ENCODE peak calls at places on chromosomes 2 and 18, in ten cellular contexts. One of them, this sample, is unnamed.

GRCh38 chr2:151827564-151828142 is 568 bp downstream of the ARL5A start:
- DNase-seq in stimulated activated CD4-positive, alpha-beta T cell treated with anti-CD3 and anti-CD28 coated beads, Interleukin-4, amount 100 ng/mL, for 24 hours: peak; percentile 27
- DNase-seq in activated CD4-positive, alpha-beta T cell treated with anti-CD3 and anti-CD28 coated beads, Interleukin-2, amount 50 U/mL, for 1 hour: no peak
- DNase-seq in Peyer's patch: peak; percentile 55
- DNase-seq in SK-N-SH: peak; percentile 36
- DNase-seq in mucosa of descending colon: peak; percentile 47
- DNase-seq in GM04504: no peak
- DNase-seq in stimulated activated CD8-positive, alpha-beta memory T cell treated with anti-CD3 and anti-CD28 coated beads, Interleukin-15, amount 100 ng/mL, for 48 hours: no peak
- DNase-seq in CD4-positive, alpha-beta T cell: peak; percentile 3
- DNase-seq in GM23248: peak; percentile 56
- DNase-seq in this sample: no peak

GRCh38 chr2:110114801-110115200 is 821 bp downstream of the MALL start:
- DNase-seq in stimulated activated CD8-positive, alpha-beta memory T cell treated with anti-CD3 and anti-CD28 coated beads, Interleukin-15, amount 100 ng/mL, for 48 hours: no peak
- DNase-seq in activated CD4-positive, alpha-beta T cell treated with anti-CD3 and anti-CD28 coated beads, Interleukin-2, amount 50 U/mL, for 1 hour: no peak
- DNase-seq in GM23248: peak; percentile 12
- DNase-seq in SK-N-SH: no peak
- DNase-seq in Peyer's patch: peak; percentile 62
- DNase-seq in stimulated activated CD4-positive, alpha-beta T cell treated with anti-CD3 and anti-CD28 coated beads, Interleukin-4, amount 100 ng/mL, for 24 hours: no peak
- DNase-seq in CD4-positive, alpha-beta T cell: no peak
- DNase-seq in mucosa of descending colon: peak; percentile 59
- DNase-seq in GM04504: no peak
- DNase-seq in this sample: no peak

GRCh38 chr18:13380671-13381070 is 162.1 kb downstream of the LDLRAD4 start:
- DNase-seq in SK-N-SH: no peak
- DNase-seq in activated CD4-positive, alpha-beta T cell treated with anti-CD3 and anti-CD28 coated beads, Interleukin-2, amount 50 U/mL, for 1 hour: no peak
- DNase-seq in mucosa of descending colon: no peak
- DNase-seq in GM23248: no peak
- DNase-seq in stimulated activated CD4-positive, alpha-beta T cell treated with anti-CD3 and anti-CD28 coated beads, Interleukin-4, amount 100 ng/mL, for 24 hours: no peak
- DNase-seq in GM04504: no peak
- DNase-seq in CD4-positive, alpha-beta T cell: no peak
- DNase-seq in Peyer's patch: no peak
- DNase-seq in stimulated activated CD8-positive, alpha-beta memory T cell treated with anti-CD3 and anti-CD28 coated beads, Interleukin-15, amount 100 ng/mL, for 48 hours: no peak
- DNase-seq in this sample: no peak

GRCh38 chr2:56013475-56013874 is 89.9 kb upstream of the EFEMP1 start:
- DNase-seq in SK-N-SH: no peak
- DNase-seq in GM23248: no peak
- DNase-seq in mucosa of descending colon: no peak
- DNase-seq in activated CD4-positive, alpha-beta T cell treated with anti-CD3 and anti-CD28 coated beads, Interleukin-2, amount 50 U/mL, for 1 hour: no peak
- DNase-seq in stimulated activated CD4-positive, alpha-beta T cell treated with anti-CD3 and anti-CD28 coated beads, Interleukin-4, amount 100 ng/mL, for 24 hours: no peak
- DNase-seq in GM04504: no peak
- DNase-seq in CD4-positive, alpha-beta T cell: no peak
- DNase-seq in Peyer's patch: no peak
- DNase-seq in stimulated activated CD8-positive, alpha-beta memory T cell treated with anti-CD3 and anti-CD28 coated beads, Interleukin-15, amount 100 ng/mL, for 48 hours: no peak
- DNase-seq in this sample: no peak

GRCh38 chr18:76621184-76621583 is 126.1 kb upstream of the ZNF516 start:
- DNase-seq in SK-N-SH: no peak
- DNase-seq in activated CD4-positive, alpha-beta T cell treated with anti-CD3 and anti-CD28 coated beads, Interleukin-2, amount 50 U/mL, for 1 hour: no peak
- DNase-seq in Peyer's patch: no peak
- DNase-seq in GM23248: peak; percentile 66
- DNase-seq in stimulated activated CD8-positive, alpha-beta memory T cell treated with anti-CD3 and anti-CD28 coated beads, Interleukin-15, amount 100 ng/mL, for 48 hours: no peak
- DNase-seq in GM04504: no peak
- DNase-seq in CD4-positive, alpha-beta T cell: no peak
- DNase-seq in stimulated activated CD4-positive, alpha-beta T cell treated with anti-CD3 and anti-CD28 coated beads, Interleukin-4, amount 100 ng/mL, for 24 hours: no peak
- DNase-seq in mucosa of descending colon: no peak
- DNase-seq in this sample: no peak

GRCh38 chr2:54787760-54788366 is 64.4 kb downstream of the EML6 start:
- DNase-seq in activated CD4-positive, alpha-beta T cell treated with anti-CD3 and anti-CD28 coated beads, Interleukin-2, amount 50 U/mL, for 1 hour: no peak
- DNase-seq in mucosa of descending colon: no peak
- DNase-seq in Peyer's patch: no peak
- DNase-seq in stimulated activated CD8-positive, alpha-beta memory T cell treated with anti-CD3 and anti-CD28 coated beads, Interleukin-15, amount 100 ng/mL, for 48 hours: no peak
- DNase-seq in GM04504: no peak
- DNase-seq in CD4-positive, alpha-beta T cell: no peak
- DNase-seq in GM23248: no peak
- DNase-seq in stimulated activated CD4-positive, alpha-beta T cell treated with anti-CD3 and anti-CD28 coated beads, Interleukin-4, amount 100 ng/mL, for 24 hours: no peak
- DNase-seq in SK-N-SH: no peak
- DNase-seq in this sample: peak; percentile 15

GRCh38 chr18:8912348-8913057 is 190.0 kb upstream of the NDUFV2 start:
- DNase-seq in GM23248: no peak
- DNase-seq in GM04504: no peak
- DNase-seq in Peyer's patch: peak; percentile 68
- DNase-seq in stimulated activated CD8-positive, alpha-beta memory T cell treated with anti-CD3 and anti-CD28 coated beads, Interleukin-15, amount 100 ng/mL, for 48 hours: no peak
- DNase-seq in SK-N-SH: no peak
- DNase-seq in mucosa of descending colon: peak; percentile 33
- DNase-seq in CD4-positive, alpha-beta T cell: no peak
- DNase-seq in activated CD4-positive, alpha-beta T cell treated with anti-CD3 and anti-CD28 coated beads, Interleukin-2, amount 50 U/mL, for 1 hour: no peak
- DNase-seq in stimulated activated CD4-positive, alpha-beta T cell treated with anti-CD3 and anti-CD28 coated beads, Interleukin-4, amount 100 ng/mL, for 24 hours: no peak
- DNase-seq in this sample: peak; percentile 35

GRCh38 chr2:48334180-48334579 is 195.8 kb upstream of the STON1 start:
- DNase-seq in Peyer's patch: no peak
- DNase-seq in mucosa of descending colon: no peak
- DNase-seq in GM04504: no peak
- DNase-seq in CD4-positive, alpha-beta T cell: no peak
- DNase-seq in GM23248: no peak
- DNase-seq in stimulated activated CD4-positive, alpha-beta T cell treated with anti-CD3 and anti-CD28 coated beads, Interleukin-4, amount 100 ng/mL, for 24 hours: no peak
- DNase-seq in stimulated activated CD8-positive, alpha-beta memory T cell treated with anti-CD3 and anti-CD28 coated beads, Interleukin-15, amount 100 ng/mL, for 48 hours: no peak
- DNase-seq in SK-N-SH: no peak
- DNase-seq in activated CD4-positive, alpha-beta T cell treated with anti-CD3 and anti-CD28 coated beads, Interleukin-2, amount 50 U/mL, for 1 hour: no peak
- DNase-seq in this sample: no peak

GRCh38 chr18:75624836-75625235 is 197.3 kb upstream of the SMIM21 start:
- DNase-seq in stimulated activated CD4-positive, alpha-beta T cell treated with anti-CD3 and anti-CD28 coated beads, Interleukin-4, amount 100 ng/mL, for 24 hours: no peak
- DNase-seq in CD4-positive, alpha-beta T cell: no peak
- DNase-seq in GM04504: no peak
- DNase-seq in SK-N-SH: no peak
- DNase-seq in Peyer's patch: no peak
- DNase-seq in mucosa of descending colon: no peak
- DNase-seq in activated CD4-positive, alpha-beta T cell treated with anti-CD3 and anti-CD28 coated beads, Interleukin-2, amount 50 U/mL, for 1 hour: no peak
- DNase-seq in stimulated activated CD8-positive, alpha-beta memory T cell treated with anti-CD3 and anti-CD28 coated beads, Interleukin-15, amount 100 ng/mL, for 48 hours: no peak
- DNase-seq in GM23248: no peak
- DNase-seq in this sample: no peak

GRCh38 chr2:8416836-8417832 is 264.7 kb upstream of the ID2 start:
- DNase-seq in activated CD4-positive, alpha-beta T cell treated with anti-CD3 and anti-CD28 coated beads, Interleukin-2, amount 50 U/mL, for 1 hour: no peak
- DNase-seq in GM23248: no peak
- DNase-seq in mucosa of descending colon: no peak
- DNase-seq in GM04504: no peak
- DNase-seq in CD4-positive, alpha-beta T cell: no peak
- DNase-seq in stimulated activated CD4-positive, alpha-beta T cell treated with anti-CD3 and anti-CD28 coated beads, Interleukin-4, amount 100 ng/mL, for 24 hours: no peak
- DNase-seq in SK-N-SH: peak; percentile 41
- DNase-seq in stimulated activated CD8-positive, alpha-beta memory T cell treated with anti-CD3 and anti-CD28 coated beads, Interleukin-15, amount 100 ng/mL, for 48 hours: no peak
- DNase-seq in Peyer's patch: no peak
- DNase-seq in this sample: no peak

GRCh38 chr18:27665264-27665799 is 480.2 kb upstream of the CHST9 start:
- DNase-seq in GM04504: no peak
- DNase-seq in stimulated activated CD4-positive, alpha-beta T cell treated with anti-CD3 and anti-CD28 coated beads, Interleukin-4, amount 100 ng/mL, for 24 hours: no peak
- DNase-seq in Peyer's patch: no peak
- DNase-seq in activated CD4-positive, alpha-beta T cell treated with anti-CD3 and anti-CD28 coated beads, Interleukin-2, amount 50 U/mL, for 1 hour: no peak
- DNase-seq in stimulated activated CD8-positive, alpha-beta memory T cell treated with anti-CD3 and anti-CD28 coated beads, Interleukin-15, amount 100 ng/mL, for 48 hours: no peak
- DNase-seq in SK-N-SH: no peak
- DNase-seq in CD4-positive, alpha-beta T cell: no peak
- DNase-seq in GM23248: no peak
- DNase-seq in mucosa of descending colon: no peak
- DNase-seq in this sample: no peak

GRCh38 chr2:70820499-70820898 is at the start of gene CLEC4F:
- DNase-seq in stimulated activated CD8-positive, alpha-beta memory T cell treated with anti-CD3 and anti-CD28 coated beads, Interleukin-15, amount 100 ng/mL, for 48 hours: no peak
- DNase-seq in mucosa of descending colon: no peak
- DNase-seq in GM04504: no peak
- DNase-seq in GM23248: no peak
- DNase-seq in stimulated activated CD4-positive, alpha-beta T cell treated with anti-CD3 and anti-CD28 coated beads, Interleukin-4, amount 100 ng/mL, for 24 hours: no peak
- DNase-seq in activated CD4-positive, alpha-beta T cell treated with anti-CD3 and anti-CD28 coated beads, Interleukin-2, amount 50 U/mL, for 1 hour: no peak
- DNase-seq in SK-N-SH: no peak
- DNase-seq in Peyer's patch: no peak
- DNase-seq in CD4-positive, alpha-beta T cell: no peak
- DNase-seq in this sample: no peak

GRCh38 chr2:241776336-241777166 is at the start of gene GAL3ST2:
- DNase-seq in stimulated activated CD4-positive, alpha-beta T cell treated with anti-CD3 and anti-CD28 coated beads, Interleukin-4, amount 100 ng/mL, for 24 hours: no peak
- DNase-seq in stimulated activated CD8-positive, alpha-beta memory T cell treated with anti-CD3 and anti-CD28 coated beads, Interleukin-15, amount 100 ng/mL, for 48 hours: no peak
- DNase-seq in activated CD4-positive, alpha-beta T cell treated with anti-CD3 and anti-CD28 coated beads, Interleukin-2, amount 50 U/mL, for 1 hour: no peak
- DNase-seq in CD4-positive, alpha-beta T cell: no peak
- DNase-seq in GM23248: no peak
- DNase-seq in SK-N-SH: peak; percentile 32
- DNase-seq in GM04504: no peak
- DNase-seq in mucosa of descending colon: peak; percentile 82
- DNase-seq in Peyer's patch: no peak
- DNase-seq in this sample: no peak

GRCh38 chr2:43100883-43101662 is 125.3 kb downstream of the ZFP36L2 start:
- DNase-seq in stimulated activated CD8-positive, alpha-beta memory T cell treated with anti-CD3 and anti-CD28 coated beads, Interleukin-15, amount 100 ng/mL, for 48 hours: no peak
- DNase-seq in Peyer's patch: no peak
- DNase-seq in activated CD4-positive, alpha-beta T cell treated with anti-CD3 and anti-CD28 coated beads, Interleukin-2, amount 50 U/mL, for 1 hour: no peak
- DNase-seq in stimulated activated CD4-positive, alpha-beta T cell treated with anti-CD3 and anti-CD28 coated beads, Interleukin-4, amount 100 ng/mL, for 24 hours: no peak
- DNase-seq in GM04504: no peak
- DNase-seq in GM23248: peak; percentile 72
- DNase-seq in mucosa of descending colon: no peak
- DNase-seq in CD4-positive, alpha-beta T cell: no peak
- DNase-seq in SK-N-SH: no peak
- DNase-seq in this sample: no peak

GRCh38 chr18:68797901-68798300 is at the start of gene CCDC102B:
- DNase-seq in stimulated activated CD8-positive, alpha-beta memory T cell treated with anti-CD3 and anti-CD28 coated beads, Interleukin-15, amount 100 ng/mL, for 48 hours: no peak
- DNase-seq in GM04504: peak; percentile 85
- DNase-seq in activated CD4-positive, alpha-beta T cell treated with anti-CD3 and anti-CD28 coated beads, Interleukin-2, amount 50 U/mL, for 1 hour: no peak
- DNase-seq in SK-N-SH: peak; percentile 4
- DNase-seq in mucosa of descending colon: no peak
- DNase-seq in GM23248: peak; percentile 18
- DNase-seq in stimulated activated CD4-positive, alpha-beta T cell treated with anti-CD3 and anti-CD28 coated beads, Interleukin-4, amount 100 ng/mL, for 24 hours: no peak
- DNase-seq in Peyer's patch: no peak
- DNase-seq in CD4-positive, alpha-beta T cell: no peak
- DNase-seq in this sample: no peak

GRCh38 chr2:28981620-28982371 is 698 bp downstream of the TOGARAM2 start:
- DNase-seq in GM23248: peak; percentile 32
- DNase-seq in Peyer's patch: no peak
- DNase-seq in GM04504: no peak
- DNase-seq in SK-N-SH: peak; percentile 41
- DNase-seq in stimulated activated CD8-positive, alpha-beta memory T cell treated with anti-CD3 and anti-CD28 coated beads, Interleukin-15, amount 100 ng/mL, for 48 hours: no peak
- DNase-seq in stimulated activated CD4-positive, alpha-beta T cell treated with anti-CD3 and anti-CD28 coated beads, Interleukin-4, amount 100 ng/mL, for 24 hours: no peak
- DNase-seq in mucosa of descending colon: no peak
- DNase-seq in CD4-positive, alpha-beta T cell: no peak
- DNase-seq in activated CD4-positive, alpha-beta T cell treated with anti-CD3 and anti-CD28 coated beads, Interleukin-2, amount 50 U/mL, for 1 hour: no peak
- DNase-seq in this sample: no peak

GRCh38 chr2:226794751-226795171 is 4.9 kb downstream of the IRS1 start:
- DNase-seq in GM23248: peak; percentile 74
- DNase-seq in CD4-positive, alpha-beta T cell: no peak
- DNase-seq in activated CD4-positive, alpha-beta T cell treated with anti-CD3 and anti-CD28 coated beads, Interleukin-2, amount 50 U/mL, for 1 hour: no peak
- DNase-seq in stimulated activated CD4-positive, alpha-beta T cell treated with anti-CD3 and anti-CD28 coated beads, Interleukin-4, amount 100 ng/mL, for 24 hours: no peak
- DNase-seq in SK-N-SH: peak; percentile 24
- DNase-seq in mucosa of descending colon: no peak
- DNase-seq in Peyer's patch: no peak
- DNase-seq in GM04504: no peak
- DNase-seq in stimulated activated CD8-positive, alpha-beta memory T cell treated with anti-CD3 and anti-CD28 coated beads, Interleukin-15, amount 100 ng/mL, for 48 hours: no peak
- DNase-seq in this sample: no peak

GRCh38 chr2:207655000-207655399 is 29.8 kb upstream of the METTL21A start:
- DNase-seq in CD4-positive, alpha-beta T cell: no peak
- DNase-seq in activated CD4-positive, alpha-beta T cell treated with anti-CD3 and anti-CD28 coated beads, Interleukin-2, amount 50 U/mL, for 1 hour: no peak
- DNase-seq in Peyer's patch: no peak
- DNase-seq in SK-N-SH: no peak
- DNase-seq in stimulated activated CD4-positive, alpha-beta T cell treated with anti-CD3 and anti-CD28 coated beads, Interleukin-4, amount 100 ng/mL, for 24 hours: no peak
- DNase-seq in GM04504: no peak
- DNase-seq in mucosa of descending colon: no peak
- DNase-seq in stimulated activated CD8-positive, alpha-beta memory T cell treated with anti-CD3 and anti-CD28 coated beads, Interleukin-15, amount 100 ng/mL, for 48 hours: no peak
- DNase-seq in GM23248: peak; percentile 2
- DNase-seq in this sample: no peak

GRCh38 chr2:197031805-197032204 is 105.3 kb upstream of the PGAP1 start:
- DNase-seq in SK-N-SH: no peak
- DNase-seq in CD4-positive, alpha-beta T cell: no peak
- DNase-seq in Peyer's patch: no peak
- DNase-seq in stimulated activated CD8-positive, alpha-beta memory T cell treated with anti-CD3 and anti-CD28 coated beads, Interleukin-15, amount 100 ng/mL, for 48 hours: no peak
- DNase-seq in activated CD4-positive, alpha-beta T cell treated with anti-CD3 and anti-CD28 coated beads, Interleukin-2, amount 50 U/mL, for 1 hour: no peak
- DNase-seq in GM04504: no peak
- DNase-seq in mucosa of descending colon: no peak
- DNase-seq in GM23248: no peak
- DNase-seq in stimulated activated CD4-positive, alpha-beta T cell treated with anti-CD3 and anti-CD28 coated beads, Interleukin-4, amount 100 ng/mL, for 24 hours: no peak
- DNase-seq in this sample: no peak

GRCh38 chr2:128581849-128582244 is 263.2 kb upstream of the HS6ST1 start:
- DNase-seq in activated CD4-positive, alpha-beta T cell treated with anti-CD3 and anti-CD28 coated beads, Interleukin-2, amount 50 U/mL, for 1 hour: no peak
- DNase-seq in mucosa of descending colon: no peak
- DNase-seq in stimulated activated CD8-positive, alpha-beta memory T cell treated with anti-CD3 and anti-CD28 coated beads, Interleukin-15, amount 100 ng/mL, for 48 hours: no peak
- DNase-seq in GM23248: no peak
- DNase-seq in Peyer's patch: no peak
- DNase-seq in SK-N-SH: no peak
- DNase-seq in GM04504: no peak
- DNase-seq in stimulated activated CD4-positive, alpha-beta T cell treated with anti-CD3 and anti-CD28 coated beads, Interleukin-4, amount 100 ng/mL, for 24 hours: no peak
- DNase-seq in CD4-positive, alpha-beta T cell: no peak
- DNase-seq in this sample: no peak